ENCODE peak calls at places on chromosomes 1 and 21, in seven cellular contexts. W, U, X, D, O, M and Y are unnamed samples.

GRCh38 chr1:29453502-29454240 is 217.3 kb downstream of the PTPRU start:
- DNase-seq in W (peak), U (no peak), X (peak), D (peak), O (no peak), M (no peak), Y (no peak)

GRCh38 chr1:59926381-59927243 is at the start of gene CYP2J2:
- DNase-seq in W (peak), U (no peak), X (no peak), D (no peak), O (peak), M (peak), Y (peak)

GRCh38 chr1:4033129-4033676 is 133.1 kb upstream of the C1orf174 start:
- DNase-seq in W (no peak), U (no peak), X (no peak), D (no peak), O (no peak), M (no peak), Y (no peak)

GRCh38 chr1:153616144-153616884 is at the start of gene S100A14:
- DNase-seq in W (no peak), U (no peak), X (no peak), D (no peak), O (no peak), M (no peak), Y (no peak)

GRCh38 chr1:109928591-109929111 is 18.0 kb downstream of the CSF1 start:
- DNase-seq in W (peak), U (no peak), X (no peak), D (peak), O (no peak), M (no peak), Y (no peak)

GRCh38 chr21:45073301-45074047 is 906 bp upstream of the ADARB1 start:
- DNase-seq in W (peak), U (no peak), X (peak), D (peak), O (peak), M (no peak), Y (no peak)

GRCh38 chr1:230542054-230542453 is 100.2 kb upstream of the COG2 start:
- DNase-seq in W (no peak), U (no peak), X (no peak), D (no peak), O (no peak), M (no peak), Y (no peak)

GRCh38 chr1:37353871-37354270 is 120.5 kb upstream of the ZC3H12A start:
- DNase-seq in W (no peak), U (no peak), X (no peak), D (no peak), O (no peak), M (no peak), Y (no peak)

GRCh38 chr1:199272690-199273089 is 633.9 kb downstream of the PTPRC start:
- DNase-seq in W (peak), U (no peak), X (peak), D (peak), O (no peak), M (peak), Y (peak)

GRCh38 chr1:37704966-37705365 is 12.7 kb downstream of the CDCA8 start:
- DNase-seq in W (peak), U (no peak), X (no peak), D (peak), O (no peak), M (no peak), Y (no peak)

GRCh38 chr1:77018386-77019156 is 151.3 kb downstream of the ST6GALNAC5 start:
- DNase-seq in W (no peak), U (no peak), X (no peak), D (no peak), O (no peak), M (no peak), Y (no peak)

GRCh38 chr1:26391450-26391849 is 18.9 kb upstream of the ZNF683 start:
- DNase-seq in W (peak), U (peak), X (no peak), D (peak), O (no peak), M (peak), Y (no peak)

GRCh38 chr1:209038316-209038715 is 545.2 kb upstream of the CAMK1G start:
- DNase-seq in W (no peak), U (no peak), X (no peak), D (no peak), O (no peak), M (no peak), Y (no peak)

GRCh38 chr1:167987174-167987573 is 50.3 kb upstream of the MPC2 start:
- DNase-seq in W (no peak), U (no peak), X (no peak), D (peak), O (no peak), M (no peak), Y (no peak)

GRCh38 chr21:23960769-23961168 is 1646.5 kb downstream of the MRPL39 start:
- DNase-seq in W (no peak), U (no peak), X (no peak), D (no peak), O (no peak), M (no peak), Y (no peak)

GRCh38 chr1:32900956-32901822 is at the start of gene TMEM54:
- DNase-seq in W (peak), U (no peak), X (peak), D (peak), O (no peak), M (no peak), Y (no peak)

GRCh38 chr21:28540514-28540913 is 452.2 kb downstream of the LTN1 start:
- DNase-seq in W (peak), U (no peak), X (no peak), D (peak), O (no peak), M (no peak), Y (no peak)

GRCh38 chr1:198155253-198155652 is 1.5 kb upstream of the NEK7 start:
- DNase-seq in W (peak), U (no peak), X (no peak), D (peak), O (no peak), M (no peak), Y (no peak)

GRCh38 chr1:40703316-40703715 is 11.8 kb downstream of the NFYC start:
- DNase-seq in W (peak), U (no peak), X (no peak), D (peak), O (no peak), M (no peak), Y (no peak)

GRCh38 chr1:3080236-3080964 is 11.4 kb downstream of the PRDM16 start:
- DNase-seq in W (no peak), U (no peak), X (no peak), D (no peak), O (no peak), M (no peak), Y (no peak)

GRCh38 chr1:42251042-42251441 is 84.0 kb downstream of the FOXJ3 start:
- DNase-seq in W (no peak), U (no peak), X (no peak), D (no peak), O (no peak), M (no peak), Y (no peak)

GRCh38 chr1:5913876-5914275 is 78.3 kb downstream of the NPHP4 start:
- DNase-seq in W (no peak), U (no peak), X (no peak), D (no peak), O (no peak), M (no peak), Y (no peak)

GRCh38 chr21:40120944-40121575 is 253.8 kb downstream of the PCP4 start:
- DNase-seq in W (peak), U (no peak), X (no peak), D (peak), O (no peak), M (no peak), Y (no peak)

GRCh38 chr1:14763977-14764376 is 165.5 kb downstream of the KAZN start:
- DNase-seq in W (no peak), U (no peak), X (no peak), D (no peak), O (no peak), M (no peak), Y (no peak)